ENCODE peak calls at places on chromosomes 13 and 19, in six cellular contexts. F, O, I, U, P and K are unnamed samples.

GRCh38 chr13:98746968-98747367 is 5.5 kb downstream of the SLC15A1 start:
- DNase-seq in P (no peak), O (no peak), F (peak), I (no peak), U (no peak), K (no peak)

GRCh38 chr13:30905932-30906383 is at the start of gene MEDAG:
- DNase-seq in F (peak), O (no peak), I (no peak), P (no peak), U (no peak), K (no peak)

GRCh38 chr13:45206340-45206739 is 5.5 kb upstream of the KCTD4 start:
- DNase-seq in O (no peak), F (peak), U (no peak), I (peak), P (no peak), K (no peak)

GRCh38 chr13:60944016-60944415 is 471.6 kb downstream of the PCDH20 start:
- DNase-seq in I (no peak), O (no peak), P (no peak), U (no peak), F (no peak), K (no peak)

GRCh38 chr13:110634558-110634957 is 19.2 kb downstream of the NAXD start:
- DNase-seq in O (no peak), F (peak), I (no peak), P (no peak), U (no peak), K (no peak)

GRCh38 chr13:76512676-76513277 is 373.4 kb downstream of the KCTD12 start:
- DNase-seq in F (peak), O (peak), I (peak), U (no peak), P (no peak), K (peak)

GRCh38 chr13:99055286-99056073 is 77.6 kb upstream of the DOCK9 start:
- DNase-seq in I (no peak), F (no peak), U (no peak), P (no peak), O (no peak), K (no peak)

GRCh38 chr13:20197361-20197834 is 4.7 kb upstream of the GJB2 start:
- DNase-seq in O (no peak), I (no peak), P (no peak), F (peak), U (no peak), K (peak)

GRCh38 chr13:79468819-79469218 is 12.1 kb upstream of the NDFIP2 start:
- DNase-seq in O (no peak), I (no peak), F (no peak), U (no peak), P (no peak), K (no peak)

GRCh38 chr19:14434543-14435319 is 1.6 kb downstream of the PKN1 start:
- DNase-seq in F (peak), O (no peak), P (no peak), U (no peak), I (peak), K (no peak)

GRCh38 chr19:51473009-51473707 is 5.2 kb upstream of the CEACAM18 start:
- DNase-seq in P (peak), O (peak), U (peak), I (peak), F (peak), K (peak)

GRCh38 chr13:109389456-109389855 is 396.9 kb downstream of the IRS2 start:
- DNase-seq in F (peak), U (no peak), P (no peak), O (no peak), I (no peak), K (no peak)

GRCh38 chr13:112638157-112638750 is 50.3 kb upstream of the TUBGCP3 start:
- DNase-seq in P (no peak), O (no peak), F (no peak), I (no peak), U (no peak), K (no peak)

GRCh38 chr19:3100747-3101730 is 6.9 kb downstream of the GNA11 start:
- DNase-seq in F (no peak), P (no peak), I (no peak), U (no peak), O (no peak), K (no peak)

GRCh38 chr13:20973886-20974285 is 71.3 kb upstream of the XPO4 start:
- DNase-seq in U (no peak), F (no peak), O (no peak), P (no peak), I (no peak), K (no peak)

GRCh38 chr13:63517376-63517775 is 2101.7 kb upstream of the PCDH20 start:
- DNase-seq in I (no peak), U (no peak), P (no peak), F (peak), O (peak), K (no peak)

GRCh38 chr19:17784201-17785008 is 10.5 kb upstream of the B3GNT3 start:
- DNase-seq in I (no peak), U (peak), O (peak), F (peak), P (peak), K (peak)

GRCh38 chr13:72463561-72463960 is 263.9 kb downstream of the MZT1 start:
- DNase-seq in U (no peak), F (no peak), P (no peak), O (no peak), I (no peak), K (no peak)

GRCh38 chr19:6663236-6664187 is 6.4 kb downstream of the TNFSF14 start:
- DNase-seq in F (no peak), P (no peak), I (no peak), O (no peak), U (no peak), K (no peak)

GRCh38 chr19:5480427-5480836 is 25.2 kb downstream of the ZNRF4 start:
- DNase-seq in O (no peak), F (peak), U (no peak), I (no peak), P (no peak), K (no peak)

GRCh38 chr13:57270493-57270892 is 103.5 kb downstream of the PRR20E start:
- DNase-seq in F (no peak), O (no peak), I (no peak), U (no peak), P (no peak), K (no peak)

GRCh38 chr19:38386300-38386967 is 1.4 kb downstream of the GGN start:
- DNase-seq in O (no peak), P (no peak), F (no peak), I (no peak), U (no peak), K (no peak)

GRCh38 chr13:32986552-32986951 is 29.7 kb upstream of the KL start:
- DNase-seq in O (no peak), P (no peak), I (no peak), F (no peak), U (no peak), K (no peak)

GRCh38 chr19:5143471-5144411 is 174.8 kb downstream of the KDM4B start:
- DNase-seq in O (no peak), F (no peak), P (no peak), U (no peak), I (no peak), K (no peak)

GRCh38 chr19:57465680-57466381 is 8.9 kb upstream of the VN1R1 start:
- DNase-seq in P (no peak), O (no peak), I (no peak), U (no peak), F (peak), K (no peak)

GRCh38 chr19:23318143-23318542 is 67.9 kb upstream of the ZNF724 start:
- DNase-seq in I (no peak), P (no peak), O (no peak), F (peak), U (peak), K (no peak)

GRCh38 chr13:111112196-111112595 is 2.9 kb upstream of the ARHGEF7 start:
- DNase-seq in I (no peak), U (no peak), O (no peak), P (no peak), F (no peak), K (no peak)

GRCh38 chr19:13181747-13182388 is 31.7 kb downstream of the IER2 start:
- DNase-seq in P (peak), O (no peak), U (peak), F (peak), I (no peak), K (peak)

GRCh38 chr19:40612831-40613668 is 11.9 kb downstream of the LTBP4 start:
- DNase-seq in U (no peak), P (no peak), O (no peak), F (peak), I (no peak), K (no peak)